ENCODE peak calls at places on chromosomes 11 and 22, in nine cellular contexts. A is cardiac fibroblast, S is cardiac muscle cell, M is A549, V is bronchial epithelial cell, Q is testis, N is stomach, E is HFF-Myc, P is epithelial cell of esophagus. I is an unnamed sample.

GRCh38 chr22:19499236-19499879 is 19.6 kb downstream of the CDC45 start:
- DNase-seq in E (no peak), P (no peak), A (no peak), S (no peak), Q (no peak), M (no peak), V (no peak), N (no peak), I (no peak)

GRCh38 chr11:58629857-58630256 is 7.4 kb downstream of the CNTF start:
- DNase-seq in S (peak), P (peak), N (no peak), M (peak), E (no peak), A (peak), Q (peak), V (peak), I (no peak)

GRCh38 chr11:44604171-44604581 is 38.7 kb downstream of the CD82 start:
- DNase-seq in N (no peak), M (no peak), V (peak), A (no peak), Q (no peak), S (no peak), P (peak), E (no peak), I (no peak)

GRCh38 chr11:19779740-19780139 is 67.1 kb downstream of the NAV2 start:
- DNase-seq in V (peak), A (no peak), M (no peak), P (no peak), Q (no peak), E (no peak), N (no peak), S (no peak), I (no peak)

GRCh38 chr11:61489833-61490585 is 18.5 kb upstream of the LRRC10B start:
- DNase-seq in S (peak), E (no peak), A (peak), Q (peak), N (no peak), P (no peak), V (no peak), M (no peak), I (no peak)

GRCh38 chr11:109043318-109043717 is 378.4 kb downstream of the DDX10 start:
- DNase-seq in S (no peak), E (no peak), Q (no peak), N (no peak), A (no peak), M (no peak), V (no peak), P (no peak), I (no peak)

GRCh38 chr11:102208835-102209234 is 98.6 kb downstream of the YAP1 start:
- DNase-seq in A (no peak), N (no peak), P (no peak), M (no peak), Q (no peak), S (no peak), E (no peak), V (no peak), I (no peak)

GRCh38 chr11:123421589-123421988 is 8.5 kb upstream of the GRAMD1B start:
- DNase-seq in S (no peak), P (no peak), Q (no peak), V (no peak), M (no peak), A (no peak), N (no peak), E (no peak), I (no peak)

GRCh38 chr11:101860694-101861371 is 54.0 kb upstream of the CEP126 start:
- DNase-seq in A (peak), M (peak), P (peak), E (peak), V (peak), N (peak), S (peak), Q (peak), I (no peak)

GRCh38 chr22:43260346-43260745 is 73.4 kb upstream of the TTLL12 start:
- DNase-seq in P (no peak), N (no peak), M (no peak), Q (no peak), V (no peak), E (no peak), S (no peak), A (no peak), I (no peak)

GRCh38 chr11:29395555-29396072 is 621.2 kb downstream of the KCNA4 start:
- DNase-seq in V (no peak), A (no peak), P (no peak), S (no peak), M (no peak), N (no peak), E (no peak), Q (no peak), I (no peak)

GRCh38 chr11:4203603-4204360 is 109.2 kb downstream of the RRM1 start:
- DNase-seq in V (no peak), A (no peak), E (no peak), M (no peak), S (peak), Q (no peak), P (no peak), N (no peak), I (no peak)

GRCh38 chr11:12411806-12412727 is 34.7 kb downstream of the PARVA start:
- DNase-seq in P (peak), A (peak), S (peak), V (peak), M (peak), E (peak), N (peak), Q (peak), I (peak)

GRCh38 chr11:31089117-31089516 is 280.4 kb downstream of the DCDC1 start:
- DNase-seq in M (no peak), P (no peak), Q (no peak), N (no peak), E (no peak), V (no peak), A (no peak), S (no peak), I (no peak)

GRCh38 chr22:26783886-26784285 is 126.5 kb downstream of the MIAT start:
- DNase-seq in M (no peak), Q (no peak), A (no peak), E (no peak), S (no peak), N (no peak), V (no peak), P (no peak), I (no peak)

GRCh38 chr22:25183959-25184619 is 15.6 kb upstream of the CRYBB3 start:
- DNase-seq in P (no peak), M (no peak), Q (no peak), N (no peak), A (no peak), E (no peak), S (no peak), V (no peak), I (no peak)

GRCh38 chr11:8342821-8343681 is 79.4 kb upstream of the LMO1 start:
- DNase-seq in V (peak), E (no peak), N (no peak), A (no peak), P (peak), Q (no peak), M (no peak), S (no peak), I (no peak)

GRCh38 chr11:109519253-109519652 is 97.3 kb downstream of the C11orf87 start:
- DNase-seq in M (no peak), A (no peak), N (no peak), V (no peak), E (no peak), Q (no peak), S (no peak), P (no peak), I (no peak)

GRCh38 chr11:3007404-3008010 is 15.4 kb upstream of the NAP1L4 start:
- DNase-seq in M (no peak), P (no peak), S (no peak), E (no peak), V (no peak), A (no peak), N (no peak), Q (no peak), I (no peak)

GRCh38 chr11:8311366-8311765 is 47.7 kb upstream of the LMO1 start:
- DNase-seq in V (no peak), A (no peak), P (no peak), E (no peak), N (no peak), S (no peak), Q (no peak), M (no peak), I (no peak)

GRCh38 chr11:61279934-61280656 is 15.0 kb downstream of the VWCE start:
- DNase-seq in N (peak), A (no peak), S (no peak), Q (no peak), M (no peak), E (no peak), P (peak), V (peak), I (no peak)

DNA sequence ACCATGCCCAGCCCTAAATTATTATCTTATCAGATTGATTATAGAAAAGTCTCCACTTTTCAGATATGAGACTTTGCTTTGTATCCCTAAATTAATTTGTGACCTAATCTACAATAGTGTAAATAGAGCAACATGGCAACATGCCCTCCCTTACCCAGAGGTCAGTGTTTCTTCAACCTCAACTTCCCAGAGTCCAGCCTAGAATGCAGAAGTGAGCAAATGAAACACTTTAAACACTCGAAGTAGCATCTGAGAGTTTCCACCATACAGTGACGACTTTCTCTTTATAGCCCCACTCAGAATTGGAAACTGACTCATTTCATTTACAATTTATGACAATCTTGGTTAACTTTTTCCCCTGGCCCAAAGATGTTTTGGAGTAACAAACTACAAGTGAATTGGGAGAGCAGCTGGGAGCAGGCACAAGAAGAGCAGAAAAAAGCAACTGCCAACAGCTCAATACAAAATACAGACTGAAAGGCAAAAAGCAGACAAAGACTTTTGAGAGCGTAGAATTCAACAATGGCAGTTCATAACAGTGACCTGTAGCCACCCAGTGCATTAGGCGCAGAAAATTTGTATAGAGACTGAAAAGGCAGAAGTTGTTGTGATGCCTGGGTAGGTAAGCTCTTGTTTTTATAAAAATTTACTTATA is 10.1 kb upstream of the BLID start:
- DNase-seq in A (no peak), P (no peak), M (no peak), Q (no peak), V (no peak), E (no peak), N (no peak), S (no peak), I (no peak)
- TF ChIP-seq CTCF in A (no peak), P (no peak), M (no peak), Q (no peak), V (no peak), E (no peak), N (no peak), S (no peak), I (no peak)

GRCh38 chr11:69008774-69009440 is 4.1 kb downstream of the MRGPRF start:
- DNase-seq in Q (peak), M (peak), A (peak), N (peak), P (peak), E (peak), S (no peak), V (peak), I (peak)
- H3K4me3 ChIP-seq in Q (no peak), M (no peak), A (no peak), N (peak), P (no peak), E (no peak), S (no peak), V (no peak), I (no peak)

GRCh38 chr11:112837162-112837826 is 123.9 kb upstream of the NCAM1 start:
- DNase-seq in V (no peak), S (peak), M (no peak), Q (peak), N (peak), P (no peak), A (peak), E (no peak), I (no peak)
- TF ChIP-seq CTCF in V (peak), S (no peak), M (no peak), Q (no peak), N (no peak), P (no peak), A (no peak), E (no peak), I (no peak)

DNA sequence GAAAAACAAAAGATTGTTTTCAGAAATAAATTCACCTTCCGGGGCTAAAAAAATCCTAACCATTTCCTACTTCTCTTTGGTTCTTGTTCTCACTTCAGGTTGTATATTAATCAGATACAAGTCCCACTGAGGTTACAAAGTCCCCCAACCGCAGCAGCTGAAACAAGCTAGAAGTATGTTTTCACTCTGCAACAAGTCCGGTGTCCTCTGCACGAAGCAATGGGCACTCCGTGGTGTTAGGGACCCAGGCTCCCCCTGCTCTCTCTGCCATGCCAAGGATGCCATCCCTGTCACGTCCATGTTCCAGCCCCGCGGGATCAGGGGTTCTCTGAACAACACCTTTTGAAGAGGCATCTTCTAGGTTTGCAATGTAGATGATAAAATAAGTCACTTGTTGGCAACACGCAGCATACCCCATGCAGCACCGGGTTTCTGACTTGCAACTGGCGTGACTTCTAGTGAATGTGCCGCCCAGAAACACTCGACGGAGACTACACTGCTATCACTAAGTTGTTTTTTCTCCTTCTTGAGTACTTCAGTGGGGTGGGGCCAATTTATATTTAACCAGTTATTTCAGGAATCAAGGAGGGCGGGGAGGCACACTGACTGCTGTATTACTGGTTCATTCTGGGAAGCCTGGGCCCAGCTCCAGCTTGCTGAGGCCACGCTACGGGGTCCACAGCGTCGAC is 25.4 kb upstream of the GSTP1 start:
- DNase-seq in A (peak), E (no peak), M (no peak), P (peak), Q (no peak), N (peak), V (no peak), S (no peak), I (no peak)
- H3K4me3 ChIP-seq in A (no peak), E (no peak), M (no peak), P (no peak), Q (no peak), N (peak), V (no peak), S (no peak), I (no peak)

GRCh38 chr11:66881436-66881835 is 24.6 kb downstream of the LRFN4 start:
- DNase-seq in A (no peak), S (no peak), M (no peak), E (no peak), Q (no peak), P (no peak), V (no peak), N (no peak), I (no peak)
- TF ChIP-seq CTCF in A (no peak), S (no peak), M (no peak), E (no peak), Q (no peak), P (no peak), V (no peak), N (no peak), I (no peak)

DNA sequence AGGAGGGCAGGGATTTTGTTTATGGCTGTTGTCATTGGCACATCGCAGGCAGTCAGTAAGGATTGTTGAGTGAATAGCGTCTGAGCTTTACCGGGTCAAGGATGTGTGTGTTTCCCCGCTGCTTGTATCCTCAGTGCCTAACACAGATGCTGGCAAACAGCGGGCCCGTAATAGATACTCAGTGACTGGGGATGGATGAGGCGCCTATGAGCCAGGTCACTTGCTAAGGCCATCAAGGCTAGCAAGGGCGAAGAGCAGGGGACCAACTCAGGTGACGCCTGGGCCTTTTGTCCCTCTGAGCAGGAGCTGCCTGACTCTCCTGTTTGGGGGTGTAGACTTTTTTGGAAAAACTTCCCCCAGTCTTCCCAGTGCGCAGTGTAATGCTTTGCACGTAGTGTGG is 118.1 kb downstream of the HIPK3 start:
- DNase-seq in S (no peak), Q (no peak), N (no peak), E (no peak), V (no peak), M (no peak), A (no peak), P (no peak), I (no peak)
- H3K4me3 ChIP-seq in S (no peak), Q (peak), N (peak), E (peak), V (peak), M (peak), A (peak), P (peak), I (peak)

GRCh38 chr11:35163707-35164496 is 24.9 kb downstream of the CD44 start:
- DNase-seq in A (no peak), Q (no peak), P (no peak), M (no peak), N (no peak), E (no peak), V (no peak), S (no peak), I (no peak)
- TF ChIP-seq CTCF in A (peak), Q (no peak), P (no peak), M (no peak), N (no peak), E (peak), V (peak), S (peak), I (peak)

GRCh38 chr22:50470491-50470890 is 4.3 kb downstream of the SBF1 start:
- DNase-seq in E (no peak), V (no peak), S (no peak), M (no peak), P (peak), A (no peak), Q (no peak), N (no peak), I (no peak)
- H3K4me3 ChIP-seq in E (peak), V (no peak), S (no peak), M (no peak), P (no peak), A (no peak), Q (no peak), N (no peak), I (no peak)

GRCh38 chr11:107598225-107599139 is 7.5 kb downstream of the ELMOD1 start:
- DNase-seq in P (peak), S (peak), M (peak), A (peak), Q (peak), E (no peak), V (peak), N (no peak), I (no peak)
- TF ChIP-seq CTCF in P (peak), S (peak), M (no peak), A (peak), Q (no peak), E (peak), V (peak), N (no peak), I (peak)

GRCh38 chr11:106076421-106076922 is 675 bp downstream of the KBTBD3 start:
- DNase-seq in E (no peak), P (peak), S (peak), M (no peak), Q (peak), A (no peak), V (peak), N (no peak), I (no peak)
- H3K4me3 ChIP-seq in E (peak), P (peak), S (peak), M (peak), Q (peak), A (peak), V (peak), N (peak), I (peak)

I was measured in retinal pigment epithelial cell.